ENCODE peak calls at places on chromosomes 2 and 18, in nine cellular contexts. One of them, this sample, is unnamed.

GRCh38 chr2:173860082-173860481 is 105.1 kb downstream of the SP3 start:
- DNase-seq in activated effector memory CD4-positive, alpha-beta T cell treated with Interleukin-2 at 50 U/mL for 16 hours: no peak
- DNase-seq in WTC11: no peak
- DNase-seq in NCI-H510A: no peak
- DNase-seq in kidney glomerular epithelial cell: no peak
- DNase-seq in neural crest cell: no peak
- DNase-seq in CD4-positive, alpha-beta T cell: no peak
- DNase-seq in T-cell: no peak
- DNase-seq in GM04504: no peak
- DNase-seq in this sample: no peak

GRCh38 chr2:241660593-241661213 is 23.2 kb downstream of the ATG4B start:
- DNase-seq in activated effector memory CD4-positive, alpha-beta T cell treated with Interleukin-2 at 50 U/mL for 16 hours: no peak
- DNase-seq in WTC11: no peak
- DNase-seq in NCI-H510A: no peak
- DNase-seq in kidney glomerular epithelial cell: no peak
- DNase-seq in neural crest cell: no peak
- DNase-seq in CD4-positive, alpha-beta T cell: no peak
- DNase-seq in T-cell: no peak
- DNase-seq in GM04504: no peak
- DNase-seq in this sample: no peak

GRCh38 chr18:58761241-58761969 is 90.1 kb downstream of the MALT1 start:
- DNase-seq in activated effector memory CD4-positive, alpha-beta T cell treated with Interleukin-2 at 50 U/mL for 16 hours: no peak
- DNase-seq in WTC11: no peak
- DNase-seq in NCI-H510A: no peak
- DNase-seq in kidney glomerular epithelial cell: no peak
- DNase-seq in neural crest cell: no peak
- DNase-seq in CD4-positive, alpha-beta T cell: no peak
- DNase-seq in T-cell: no peak
- DNase-seq in GM04504: no peak
- DNase-seq in this sample: peak; percentile 9

GRCh38 chr2:177056540-177056939 is 156.1 kb upstream of the HNRNPA3 start:
- DNase-seq in activated effector memory CD4-positive, alpha-beta T cell treated with Interleukin-2 at 50 U/mL for 16 hours: no peak
- DNase-seq in WTC11: peak; percentile 28
- DNase-seq in NCI-H510A: no peak
- DNase-seq in kidney glomerular epithelial cell: no peak
- DNase-seq in neural crest cell: no peak
- DNase-seq in CD4-positive, alpha-beta T cell: no peak
- DNase-seq in T-cell: no peak
- DNase-seq in GM04504: no peak
- DNase-seq in this sample: no peak

GRCh38 chr2:42089340-42089925 is 41.6 kb downstream of the PKDCC start:
- DNase-seq in activated effector memory CD4-positive, alpha-beta T cell treated with Interleukin-2 at 50 U/mL for 16 hours: peak; percentile 52
- DNase-seq in WTC11: peak; percentile 89
- DNase-seq in NCI-H510A: no peak
- DNase-seq in kidney glomerular epithelial cell: no peak
- DNase-seq in neural crest cell: peak; percentile 57
- DNase-seq in CD4-positive, alpha-beta T cell: peak; percentile 65
- DNase-seq in T-cell: peak; percentile 63
- DNase-seq in GM04504: no peak
- DNase-seq in this sample: peak; percentile 54

GRCh38 chr18:75478996-75479870 is 51.7 kb upstream of the SMIM21 start:
- DNase-seq in activated effector memory CD4-positive, alpha-beta T cell treated with Interleukin-2 at 50 U/mL for 16 hours: no peak
- DNase-seq in WTC11: no peak
- DNase-seq in NCI-H510A: peak; percentile 57
- DNase-seq in kidney glomerular epithelial cell: peak; percentile 52
- DNase-seq in neural crest cell: no peak
- DNase-seq in CD4-positive, alpha-beta T cell: no peak
- DNase-seq in T-cell: no peak
- DNase-seq in GM04504: no peak
- DNase-seq in this sample: no peak

GRCh38 chr2:219142329-219142728 is 18.3 kb downstream of the NHEJ1 start:
- DNase-seq in activated effector memory CD4-positive, alpha-beta T cell treated with Interleukin-2 at 50 U/mL for 16 hours: no peak
- DNase-seq in WTC11: no peak
- DNase-seq in NCI-H510A: no peak
- DNase-seq in kidney glomerular epithelial cell: peak; percentile 19
- DNase-seq in neural crest cell: no peak
- DNase-seq in CD4-positive, alpha-beta T cell: no peak
- DNase-seq in T-cell: no peak
- DNase-seq in GM04504: peak; percentile 90
- DNase-seq in this sample: no peak

GRCh38 chr2:73588177-73588576 is 54.0 kb downstream of the NAT8 start:
- DNase-seq in activated effector memory CD4-positive, alpha-beta T cell treated with Interleukin-2 at 50 U/mL for 16 hours: no peak
- DNase-seq in WTC11: no peak
- DNase-seq in NCI-H510A: peak; percentile 9
- DNase-seq in kidney glomerular epithelial cell: no peak
- DNase-seq in neural crest cell: no peak
- DNase-seq in CD4-positive, alpha-beta T cell: no peak
- DNase-seq in T-cell: no peak
- DNase-seq in GM04504: no peak
- DNase-seq in this sample: no peak

GRCh38 chr2:1314254-1314653 is 99.0 kb upstream of the TPO start:
- DNase-seq in activated effector memory CD4-positive, alpha-beta T cell treated with Interleukin-2 at 50 U/mL for 16 hours: no peak
- DNase-seq in WTC11: no peak
- DNase-seq in NCI-H510A: no peak
- DNase-seq in kidney glomerular epithelial cell: no peak
- DNase-seq in neural crest cell: no peak
- DNase-seq in CD4-positive, alpha-beta T cell: no peak
- DNase-seq in T-cell: no peak
- DNase-seq in GM04504: no peak
- DNase-seq in this sample: no peak

GRCh38 chr18:53025247-53025646 is 685.2 kb downstream of the DCC start:
- DNase-seq in activated effector memory CD4-positive, alpha-beta T cell treated with Interleukin-2 at 50 U/mL for 16 hours: no peak
- DNase-seq in WTC11: no peak
- DNase-seq in NCI-H510A: no peak
- DNase-seq in kidney glomerular epithelial cell: no peak
- DNase-seq in neural crest cell: no peak
- DNase-seq in CD4-positive, alpha-beta T cell: no peak
- DNase-seq in T-cell: no peak
- DNase-seq in GM04504: no peak
- DNase-seq in this sample: no peak

GRCh38 chr2:31069926-31070325 is 68.3 kb downstream of the GALNT14 start:
- DNase-seq in activated effector memory CD4-positive, alpha-beta T cell treated with Interleukin-2 at 50 U/mL for 16 hours: no peak
- DNase-seq in WTC11: no peak
- DNase-seq in NCI-H510A: no peak
- DNase-seq in kidney glomerular epithelial cell: no peak
- DNase-seq in neural crest cell: no peak
- DNase-seq in CD4-positive, alpha-beta T cell: no peak
- DNase-seq in T-cell: no peak
- DNase-seq in GM04504: no peak
- DNase-seq in this sample: no peak

GRCh38 chr2:240919161-240919781 is 13.1 kb downstream of the CROCC2 start:
- DNase-seq in activated effector memory CD4-positive, alpha-beta T cell treated with Interleukin-2 at 50 U/mL for 16 hours: no peak
- DNase-seq in WTC11: no peak
- DNase-seq in NCI-H510A: no peak
- DNase-seq in kidney glomerular epithelial cell: no peak
- DNase-seq in neural crest cell: no peak
- DNase-seq in CD4-positive, alpha-beta T cell: peak; percentile 4
- DNase-seq in T-cell: no peak
- DNase-seq in GM04504: no peak
- DNase-seq in this sample: no peak

GRCh38 chr2:232249096-232249495 is 129.5 kb upstream of the ALPP start:
- DNase-seq in activated effector memory CD4-positive, alpha-beta T cell treated with Interleukin-2 at 50 U/mL for 16 hours: no peak
- DNase-seq in WTC11: no peak
- DNase-seq in NCI-H510A: no peak
- DNase-seq in kidney glomerular epithelial cell: no peak
- DNase-seq in neural crest cell: no peak
- DNase-seq in CD4-positive, alpha-beta T cell: no peak
- DNase-seq in T-cell: no peak
- DNase-seq in GM04504: no peak
- DNase-seq in this sample: no peak

GRCh38 chr2:230939066-230939591 is 14.1 kb upstream of the GPR55 start:
- DNase-seq in activated effector memory CD4-positive, alpha-beta T cell treated with Interleukin-2 at 50 U/mL for 16 hours: no peak
- DNase-seq in WTC11: no peak
- DNase-seq in NCI-H510A: no peak
- DNase-seq in kidney glomerular epithelial cell: no peak
- DNase-seq in neural crest cell: no peak
- DNase-seq in CD4-positive, alpha-beta T cell: no peak
- DNase-seq in T-cell: no peak
- DNase-seq in GM04504: no peak
- DNase-seq in this sample: no peak

GRCh38 chr2:73746015-73746876 is 9.1 kb upstream of the TPRKB start:
- DNase-seq in activated effector memory CD4-positive, alpha-beta T cell treated with Interleukin-2 at 50 U/mL for 16 hours: no peak
- DNase-seq in WTC11: peak; percentile 15
- DNase-seq in NCI-H510A: no peak
- DNase-seq in kidney glomerular epithelial cell: no peak
- DNase-seq in neural crest cell: no peak
- DNase-seq in CD4-positive, alpha-beta T cell: no peak
- DNase-seq in T-cell: no peak
- DNase-seq in GM04504: no peak
- DNase-seq in this sample: no peak

GRCh38 chr2:215803150-215803549 is 210.2 kb downstream of the MREG start:
- DNase-seq in activated effector memory CD4-positive, alpha-beta T cell treated with Interleukin-2 at 50 U/mL for 16 hours: no peak
- DNase-seq in WTC11: no peak
- DNase-seq in NCI-H510A: no peak
- DNase-seq in kidney glomerular epithelial cell: no peak
- DNase-seq in neural crest cell: no peak
- DNase-seq in CD4-positive, alpha-beta T cell: no peak
- DNase-seq in T-cell: no peak
- DNase-seq in GM04504: no peak
- DNase-seq in this sample: no peak

GRCh38 chr2:39568561-39569006 is 97.1 kb upstream of the TMEM178A start:
- DNase-seq in activated effector memory CD4-positive, alpha-beta T cell treated with Interleukin-2 at 50 U/mL for 16 hours: no peak
- DNase-seq in WTC11: no peak
- DNase-seq in NCI-H510A: no peak
- DNase-seq in kidney glomerular epithelial cell: peak; percentile 85
- DNase-seq in neural crest cell: no peak
- DNase-seq in CD4-positive, alpha-beta T cell: no peak
- DNase-seq in T-cell: no peak
- DNase-seq in GM04504: peak; percentile 49
- DNase-seq in this sample: no peak

GRCh38 chr2:183543731-183544130 is 419.5 kb downstream of the NUP35 start:
- DNase-seq in activated effector memory CD4-positive, alpha-beta T cell treated with Interleukin-2 at 50 U/mL for 16 hours: no peak
- DNase-seq in WTC11: no peak
- DNase-seq in NCI-H510A: peak; percentile 25
- DNase-seq in kidney glomerular epithelial cell: no peak
- DNase-seq in neural crest cell: no peak
- DNase-seq in CD4-positive, alpha-beta T cell: no peak
- DNase-seq in T-cell: no peak
- DNase-seq in GM04504: no peak
- DNase-seq in this sample: no peak

This sample was measured in lung.